ENCODE peak calls at places on chromosomes 6 and 20, in ten cellular contexts. U, W, G, Y, F, X, B, Z, P and I are unnamed samples. For H3K4me1, the result is how much of the 10 kb centered on the place peaks cover.

GRCh38 chr6:18185624-18186023 is 30.4 kb downstream of the KDM1B start:
- DNase-seq in U (no peak), W (no peak), Z (no peak), X (no peak), G (no peak), Y (no peak), P (no peak), B (no peak), F (no peak), I (no peak)

GRCh38 chr20:59588236-59588855 is 16.0 kb upstream of the PHACTR3 start:
- DNase-seq in G (peak), Y (no peak), F (no peak), Z (no peak), B (no peak), U (no peak), X (no peak), W (no peak), P (no peak), I (no peak)

GRCh38 chr20:56504373-56505005 is 20.1 kb upstream of the FAM209A start:
- DNase-seq in U (no peak), P (peak), W (no peak), B (no peak), F (no peak), G (no peak), X (no peak), Y (no peak), Z (no peak), I (no peak)

GRCh38 chr6:9405369-9405768 is 970.0 kb upstream of the SLC35B3 start:
- DNase-seq in U (no peak), G (no peak), F (peak), X (no peak), W (no peak), Z (no peak), P (no peak), Y (no peak), B (peak), I (peak)

GRCh38 chr6:158046201-158047119 is 64.8 kb downstream of the SYNJ2 start:
- DNase-seq in W (no peak), P (no peak), G (no peak), B (no peak), X (no peak), Z (peak), U (no peak), Y (no peak), F (no peak), I (no peak)

GRCh38 chr6:113246186-113246585 is 611.0 kb upstream of the MARCKS start:
- DNase-seq in F (no peak), B (no peak), G (no peak), X (no peak), Y (no peak), Z (no peak), W (no peak), P (no peak), U (no peak), I (no peak)

GRCh38 chr6:77462359-77463307 is 658 bp downstream of the HTR1B start:
- DNase-seq in B (no peak), Z (peak), F (no peak), Y (peak), X (no peak), P (peak), U (peak), W (no peak), G (peak), I (no peak)

GRCh38 chr6:79494841-79495240 is 42.4 kb downstream of the LCA5 start:
- DNase-seq in Z (no peak), B (no peak), U (no peak), F (no peak), Y (no peak), P (no peak), X (no peak), G (no peak), W (no peak), I (no peak)

GRCh38 chr6:37477186-37477585 is 22.5 kb downstream of the CCDC167 start:
- DNase-seq in X (no peak), P (no peak), W (no peak), B (no peak), F (no peak), G (no peak), Y (no peak), Z (no peak), U (no peak), I (no peak)

GRCh38 chr20:5569021-5569420 is 181.2 kb upstream of the SHLD1 start:
- DNase-seq in W (no peak), F (peak), X (peak), G (no peak), Y (peak), Z (no peak), U (peak), B (peak), P (peak), I (peak)

GRCh38 chr6:26660096-26660425 is 515 bp upstream of the ZNF322 start:
- DNase-seq in P (peak), X (no peak), B (no peak), F (peak), U (no peak), G (no peak), Z (no peak), Y (no peak), W (no peak), I (no peak)

GRCh38 chr20:31705598-31706597 is 16.8 kb downstream of the BCL2L1 start:
- DNase-seq in X (peak), Y (no peak), B (no peak), Z (no peak), G (no peak), W (no peak), F (peak), U (no peak), P (no peak), I (no peak)

GRCh38 chr6:139431602-139431956 is 57.1 kb upstream of the CITED2 start:
- DNase-seq in B (no peak), X (no peak), F (no peak), G (no peak), Y (no peak), U (no peak), Z (no peak), W (no peak), P (no peak), I (no peak)

GRCh38 chr6:10030942-10031537 is 383.8 kb downstream of the TFAP2A start:
- DNase-seq in Y (no peak), Z (no peak), U (no peak), F (peak), X (no peak), W (no peak), B (peak), G (no peak), P (no peak), I (no peak)

GRCh38 chr6:22218410-22218809 is 78.4 kb downstream of the PRL start:
- DNase-seq in Y (no peak), X (no peak), W (no peak), Z (no peak), B (no peak), G (no peak), F (no peak), P (no peak), U (no peak), I (no peak)

GRCh38 chr6:22530506-22530905 is 38.9 kb upstream of the HDGFL1 start:
- DNase-seq in G (no peak), X (no peak), P (no peak), W (no peak), B (no peak), Z (no peak), F (no peak), U (no peak), Y (no peak), I (no peak)

GRCh38 chr20:8213831-8214587 is 81.9 kb downstream of the PLCB1 start:
- DNase-seq in F (no peak), U (no peak), X (no peak), W (no peak), Y (no peak), P (no peak), G (no peak), B (no peak), Z (no peak), I (no peak)

GRCh38 chr20:56626367-56627121 is 2.6 kb upstream of the TFAP2C start:
- DNase-seq in Z (no peak), P (peak), B (peak), Y (peak), W (no peak), G (no peak), F (no peak), X (peak), U (no peak), I (no peak)

GRCh38 chr6:44667668-44668390 is 280.3 kb downstream of the CDC5L start:
- DNase-seq in W (no peak), G (no peak), F (peak), B (peak), Y (no peak), Z (no peak), P (peak), X (peak), U (no peak), I (peak)

GRCh38 chr6:70839286-70840266 is 117.3 kb downstream of the B3GAT2 start:
- DNase-seq in F (no peak), Z (no peak), Y (no peak), U (no peak), W (no peak), G (no peak), P (no peak), X (no peak), B (no peak), I (no peak)

GRCh38 chr6:109039795-109040194 is 54.9 kb downstream of the SESN1 start:
- DNase-seq in Y (no peak), U (no peak), G (no peak), F (no peak), X (no peak), B (no peak), W (no peak), Z (no peak), P (peak), I (no peak)

GRCh38 chr6:47235964-47236760 is 73.5 kb downstream of the TNFRSF21 start:
- DNase-seq in P (no peak), W (peak), X (peak), Z (peak), U (no peak), G (no peak), Y (peak), B (no peak), F (no peak), I (no peak)

GRCh38 chr6:167703347-167703746 is 123.4 kb upstream of the AFDN start:
- DNase-seq in B (no peak), U (no peak), P (no peak), Z (no peak), G (no peak), Y (no peak), X (no peak), F (no peak), W (no peak), I (peak)

GRCh38 chr20:15012551-15012950 is 675.1 kb upstream of the FLRT3 start:
- DNase-seq in Y (no peak), Z (no peak), P (no peak), W (no peak), B (no peak), F (no peak), X (no peak), U (no peak), G (no peak), I (no peak)

GRCh38 chr6:34468378-34468892 is 2.6 kb downstream of the PACSIN1 start:
- DNase-seq in P (no peak), W (no peak), Y (no peak), B (no peak), Z (no peak), U (no peak), F (no peak), X (peak), G (no peak), I (no peak)

GRCh38 chr6:16299861-16300260 is 61.5 kb downstream of the GMPR start:
- DNase-seq in Y (no peak), F (no peak), X (no peak), Z (no peak), U (no peak), G (no peak), P (no peak), W (no peak), B (no peak), I (no peak)

GRCh38 chr20:38350879-38351775 is 4.8 kb downstream of the LBP start:
- DNase-seq in G (peak), X (no peak), P (peak), Z (peak), F (no peak), U (no peak), B (no peak), W (no peak), Y (no peak), I (no peak)

GRCh38 chr6:26330835-26331808 is 33.9 kb upstream of the BTN3A2 start:
- DNase-seq in W (no peak), B (no peak), Y (peak), P (peak), X (no peak), U (peak), F (peak), G (no peak), Z (no peak), I (no peak)

DNA sequence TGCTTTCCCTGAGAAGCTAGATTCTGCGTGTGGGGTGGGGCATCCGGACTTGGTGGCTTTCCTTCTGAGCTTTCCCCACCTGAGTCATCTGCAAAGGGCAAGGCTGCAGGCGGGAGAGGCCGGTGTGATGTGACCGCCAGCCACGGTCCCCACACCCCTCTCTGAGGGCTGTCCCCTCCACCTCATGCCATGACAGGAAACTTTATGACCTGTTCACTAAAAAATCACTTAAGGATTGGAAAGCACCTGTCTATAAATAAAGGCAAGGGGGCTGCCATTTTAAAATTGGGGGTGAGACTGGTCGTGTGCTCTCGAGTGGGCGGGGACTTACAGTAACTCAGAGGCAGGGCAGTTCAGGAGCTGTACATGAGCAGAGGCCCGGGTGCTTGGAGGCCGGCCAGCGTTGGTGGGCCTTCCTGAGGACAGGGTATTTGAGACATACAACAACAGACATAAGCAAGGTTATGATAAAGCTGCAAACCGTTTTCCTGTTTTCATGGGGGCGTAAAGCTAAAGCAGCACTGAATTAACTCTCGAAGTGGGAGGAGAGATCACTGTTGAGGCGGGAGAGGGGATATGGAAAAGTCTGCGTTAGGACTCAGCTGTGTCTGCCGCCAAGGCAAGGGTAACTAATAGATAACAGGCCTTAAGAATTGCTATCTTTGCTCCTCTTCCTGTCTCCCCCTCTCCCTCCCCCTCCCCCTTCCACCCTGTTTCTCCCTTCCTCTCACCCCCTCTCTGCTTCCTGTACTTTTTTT is 16.1 kb upstream of the SERPINB1 start:
- DNase-seq in Z (peak), F (peak), X (peak), W (no peak), U (peak), B (peak), P (peak), G (peak), Y (no peak), I (peak)
- H3K4me1 ChIP-seq in Z (under half), F (under half), X (under half), W (half or more), U (half or more), B (under half), P (under half), G (under half), Y (under half), I (under half)

DNA sequence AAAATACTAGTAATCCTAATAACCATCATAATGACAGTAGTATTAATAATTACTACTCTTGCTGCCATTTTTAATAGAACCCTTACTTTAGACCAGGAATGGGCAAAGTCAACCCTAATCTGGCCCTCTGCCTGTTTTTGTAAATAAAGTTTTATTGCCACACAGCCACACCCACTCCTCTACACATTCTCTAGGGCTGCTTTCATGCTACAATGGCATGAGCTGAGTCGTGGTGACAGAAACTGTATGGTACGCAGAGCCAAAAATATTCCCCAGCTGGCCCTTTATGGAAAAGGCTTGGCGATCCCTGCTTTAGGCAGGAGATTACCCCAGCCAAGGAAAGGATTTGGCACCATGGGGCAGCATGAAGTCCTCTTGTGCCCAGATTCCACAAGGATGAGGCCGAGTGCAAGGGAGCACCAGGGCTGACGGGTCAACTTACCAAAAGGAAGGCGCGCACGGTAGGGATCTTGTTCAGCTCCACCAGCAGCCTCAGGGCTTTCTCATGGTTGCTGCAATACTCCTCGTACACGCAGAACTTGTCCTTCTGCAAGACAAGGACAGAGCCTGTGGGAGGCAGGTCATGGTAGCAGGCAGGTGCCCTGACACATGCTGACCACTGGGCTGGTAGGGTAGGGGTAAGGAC is 93.6 kb downstream of the PREX1 start:
- DNase-seq in X (no peak), G (no peak), B (no peak), U (no peak), P (no peak), W (no peak), Y (no peak), Z (no peak), F (peak), I (no peak)
- H3K4me1 ChIP-seq in X (under half), G (under half), B (under half), U (under half), P (under half), W (half or more), Y (under half), Z (under half), F (under half), I (under half)

GRCh38 chr20:47501117-47501482 is 587 bp upstream of the NCOA3 start:
- DNase-seq in P (no peak), W (no peak), U (no peak), X (no peak), B (no peak), Z (no peak), F (peak), G (no peak), Y (no peak), I (no peak)

GRCh38 chr20:47501483-47502270 is at the start of gene NCOA3:
- DNase-seq in Z (peak), B (peak), G (peak), Y (peak), W (peak), U (peak), X (peak), F (peak), P (peak), I (peak)

GRCh38 chr20:47502801-47503239 is 1.1 kb downstream of the NCOA3 start:
- DNase-seq in Z (no peak), Y (peak), P (peak), U (peak), G (no peak), W (no peak), F (peak), B (no peak), X (no peak), I (no peak)

GRCh38 chr20:47503685-47504084 is 2.0 kb downstream of the NCOA3 start:
- DNase-seq in Y (no peak), Z (no peak), F (peak), G (no peak), X (no peak), W (no peak), B (no peak), U (peak), P (no peak), I (no peak)

DNA sequence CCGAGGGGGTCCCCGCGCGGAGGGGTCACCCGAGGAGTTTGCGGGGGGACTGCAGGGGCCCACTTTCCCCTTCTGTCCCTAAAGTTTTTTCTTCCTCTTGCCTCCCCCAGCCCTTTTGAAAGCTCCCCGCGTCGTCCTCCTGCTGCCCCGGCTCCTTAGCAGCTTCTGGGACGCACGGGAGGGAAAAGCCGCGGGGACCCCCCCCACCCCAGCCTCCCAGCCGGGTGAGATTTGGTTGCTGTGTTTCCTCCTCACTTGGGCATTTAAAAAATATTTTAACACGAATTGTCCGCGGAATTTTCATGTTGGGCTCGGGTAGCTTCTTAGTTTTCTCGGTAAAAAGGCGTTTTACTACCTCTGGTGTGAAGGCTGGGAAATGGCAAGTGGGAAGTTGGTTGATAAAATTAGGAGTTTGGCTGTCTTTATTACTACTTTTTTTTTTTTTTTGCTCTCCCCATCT is 614 bp downstream of the NCOA3 start:
- DNase-seq in G (peak), P (peak), Z (peak), B (no peak), F (no peak), Y (peak), X (peak), U (no peak), W (peak), I (peak)
- H3K4me1 ChIP-seq in G (under half), P (under half), Z (under half), B (under half), F (under half), Y (under half), X (under half), U (under half), W (under half), I (under half)

GRCh38 chr6:90195094-90195793 is 101.4 kb downstream of the BACH2 start:
- DNase-seq in U (no peak), X (no peak), Y (no peak), F (no peak), G (no peak), W (no peak), P (no peak), B (no peak), Z (no peak), I (no peak)
- H3K4me1 ChIP-seq in U (under half), X (under half), Y (under half), F (under half), G (under half), W (under half), P (under half), B (under half), Z (under half), I (under half)